ENCODE peak calls at places on chromosomes 2 and 18, in nine cellular contexts. F is K562, N is heart left ventricle, V is left ventricle myocardium inferior, J is fibroblast of lung, O is HL-60, Y is Peyer's patch, I is psoas muscle, L is substantia nigra. Q is an unnamed sample.

GRCh38 chr2:103219398-103219797 is 457.6 kb downstream of the TMEM182 start:
- DNase-seq in I (no peak), J (no peak), L (no peak), N (no peak), V (no peak), Y (no peak), O (no peak), F (no peak), Q (no peak)

GRCh38 chr2:156580501-156580900 is 144.3 kb downstream of the GPD2 start:
- DNase-seq in L (no peak), Y (no peak), J (no peak), V (no peak), N (no peak), I (no peak), F (no peak), O (no peak), Q (no peak)

GRCh38 chr2:241068942-241069810 is 32.9 kb downstream of the MTERF4 start:
- DNase-seq in J (no peak), F (no peak), L (no peak), I (no peak), V (no peak), Y (no peak), N (no peak), O (no peak), Q (no peak)

GRCh38 chr2:196783431-196784094 is 15.9 kb downstream of the GTF3C3 start:
- DNase-seq in J (peak), Y (no peak), L (no peak), I (no peak), N (no peak), O (no peak), F (no peak), V (no peak), Q (no peak)

GRCh38 chr18:48393776-48394175 is 15.4 kb downstream of the ZBTB7C start:
- DNase-seq in I (no peak), Y (no peak), J (no peak), V (no peak), O (no peak), L (no peak), N (no peak), F (no peak), Q (no peak)

GRCh38 chr2:190197143-190197720 is 122.4 kb downstream of the HIBCH start:
- DNase-seq in J (peak), N (no peak), O (no peak), L (no peak), F (no peak), Y (no peak), I (no peak), V (no peak), Q (no peak)

GRCh38 chr2:148817210-148817708 is 57.8 kb upstream of the KIF5C start:
- DNase-seq in L (no peak), I (no peak), O (no peak), F (no peak), J (peak), V (no peak), N (peak), Y (no peak), Q (no peak)

GRCh38 chr2:40302751-40303150 is 149.1 kb downstream of the SLC8A1 start:
- DNase-seq in N (no peak), F (no peak), O (no peak), I (no peak), V (no peak), Y (no peak), L (no peak), J (no peak), Q (no peak)

GRCh38 chr2:133421516-133422324 is 146.5 kb downstream of the NCKAP5 start:
- DNase-seq in N (peak), Y (peak), V (peak), L (no peak), O (no peak), F (no peak), J (peak), I (no peak), Q (no peak)

GRCh38 chr2:240797914-240798313 is 22.1 kb downstream of the KIF1A start:
- DNase-seq in I (no peak), F (no peak), Y (no peak), J (no peak), O (no peak), V (peak), L (no peak), N (no peak), Q (no peak)

GRCh38 chr2:222919841-222920609 is 59.2 kb downstream of the ACSL3 start:
- DNase-seq in N (no peak), L (no peak), O (no peak), I (no peak), V (no peak), Y (no peak), F (peak), J (peak), Q (no peak)

GRCh38 chr2:99775585-99775984 is 285.8 kb upstream of the REV1 start:
- DNase-seq in I (no peak), J (no peak), V (no peak), N (no peak), Y (no peak), L (no peak), O (no peak), F (no peak), Q (no peak)

GRCh38 chr2:166234112-166234846 is 106.5 kb upstream of the SCN1A start:
- DNase-seq in J (peak), F (no peak), I (no peak), O (no peak), Y (no peak), L (no peak), N (no peak), V (no peak), Q (no peak)

GRCh38 chr18:70659026-70659726 is 370.3 kb downstream of the SOCS6 start:
- DNase-seq in O (no peak), Y (peak), J (no peak), L (no peak), F (no peak), I (no peak), V (no peak), N (peak), Q (no peak)

GRCh38 chr2:164689020-164689419 is 67.7 kb upstream of the GRB14 start:
- DNase-seq in V (no peak), J (no peak), Y (no peak), O (no peak), I (no peak), N (no peak), L (no peak), F (no peak), Q (no peak)

GRCh38 chr2:11048335-11049008 is 106.8 kb upstream of the SLC66A3 start:
- DNase-seq in N (no peak), Y (no peak), L (no peak), I (no peak), V (no peak), J (no peak), O (no peak), F (no peak), Q (no peak)

GRCh38 chr2:177746358-177746757 is 326.2 kb downstream of the PDE11A start:
- DNase-seq in N (no peak), V (no peak), I (no peak), Y (no peak), O (no peak), L (no peak), J (no peak), F (no peak), Q (no peak)

GRCh38 chr2:173996766-173997165 is 31.6 kb upstream of the SP3 start:
- DNase-seq in N (no peak), Y (no peak), J (no peak), F (no peak), O (no peak), V (no peak), I (no peak), L (no peak), Q (no peak)

GRCh38 chr2:143160732-143161707 is 31.8 kb downstream of the ARHGAP15 start:
- DNase-seq in F (no peak), J (no peak), O (no peak), N (no peak), L (no peak), V (no peak), I (no peak), Y (no peak), Q (no peak)

GRCh38 chr18:12520442-12520992 is 112.8 kb downstream of the PRELID3A start:
- DNase-seq in F (no peak), L (no peak), Y (no peak), V (no peak), N (no peak), O (no peak), J (peak), I (no peak), Q (no peak)

GRCh38 chr2:179541586-179541985 is 277.0 kb upstream of the SESTD1 start:
- DNase-seq in N (no peak), J (no peak), F (no peak), O (no peak), I (no peak), L (no peak), Y (no peak), V (no peak), Q (no peak)

GRCh38 chr2:134504586-134505336 is 214.0 kb downstream of the TMEM163 start:
- DNase-seq in L (no peak), V (no peak), I (no peak), N (no peak), Y (no peak), J (no peak), F (no peak), O (no peak), Q (no peak)

GRCh38 chr18:59547691-59548182 is 149.5 kb downstream of the CCBE1 start:
- DNase-seq in Y (no peak), V (no peak), J (peak), O (no peak), I (no peak), N (no peak), F (peak), L (no peak), Q (no peak)

GRCh38 chr2:100577777-100578176 is 15.0 kb downstream of the PDCL3 start:
- DNase-seq in F (no peak), N (no peak), L (no peak), J (no peak), V (no peak), O (no peak), I (no peak), Y (peak), Q (no peak)

GRCh38 chr2:36453652-36454051 is 98.1 kb downstream of the CRIM1 start:
- DNase-seq in J (peak), O (no peak), N (no peak), Y (no peak), L (no peak), F (no peak), I (no peak), V (no peak), Q (no peak)

GRCh38 chr2:218397502-218398436 is 1.9 kb upstream of the CTDSP1 start:
- DNase-seq in V (peak), N (peak), I (peak), O (no peak), L (no peak), F (peak), J (peak), Y (peak), Q (no peak)

GRCh38 chr2:181124499-181124898 is 144.1 kb downstream of the UBE2E3 start:
- DNase-seq in L (no peak), J (peak), N (no peak), F (no peak), V (no peak), I (no peak), Y (no peak), O (no peak), Q (no peak)

GRCh38 chr18:62937065-62937464 is 221.7 kb downstream of the PHLPP1 start:
- DNase-seq in Y (no peak), I (no peak), N (no peak), J (peak), L (no peak), V (no peak), F (no peak), O (no peak), Q (no peak)

GRCh38 chr18:62938006-62938405 is 222.7 kb downstream of the PHLPP1 start:
- DNase-seq in L (no peak), F (no peak), J (peak), N (no peak), Y (no peak), O (no peak), I (no peak), V (no peak), Q (no peak)

GRCh38 chr18:62935994-62936393 is 220.7 kb downstream of the PHLPP1 start:
- DNase-seq in O (no peak), Y (no peak), L (no peak), V (no peak), J (no peak), N (no peak), I (no peak), F (peak), Q (no peak)

GRCh38 chr18:62928316-62928715 is 213.0 kb downstream of the PHLPP1 start:
- DNase-seq in L (no peak), I (no peak), V (no peak), J (peak), O (no peak), N (no peak), Y (no peak), F (no peak), Q (no peak)

DNA sequence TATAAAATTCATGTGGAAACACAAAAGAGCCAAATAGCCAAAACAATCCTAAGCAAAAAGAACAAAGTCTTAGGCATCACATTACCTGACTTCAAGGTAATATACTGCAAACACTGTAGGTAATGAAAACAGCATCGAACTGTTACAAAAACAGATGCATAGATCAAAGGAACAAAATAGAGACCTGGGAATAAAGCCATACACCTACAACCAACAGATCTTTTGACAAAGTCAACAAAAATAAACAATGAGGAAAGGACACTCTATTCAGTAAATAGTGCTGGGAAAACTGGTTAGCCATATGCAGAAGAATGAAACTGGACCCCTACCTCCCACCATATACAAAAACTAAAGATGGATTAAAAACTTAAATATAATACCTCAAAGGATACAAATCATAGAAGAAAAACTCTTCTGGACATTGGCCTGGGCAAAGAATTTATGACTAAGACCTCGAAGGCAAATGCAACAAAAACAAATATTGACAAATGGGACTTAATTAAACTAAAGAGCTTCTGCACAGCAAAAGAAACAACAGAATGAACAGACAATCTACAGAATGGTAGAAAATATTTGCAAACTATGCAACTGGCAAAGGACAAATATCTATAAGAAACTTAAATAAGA is 218.0 kb downstream of the PHLPP1 start:
- DNase-seq in J (no peak), L (no peak), Y (no peak), I (no peak), F (no peak), O (no peak), N (no peak), V (no peak), Q (no peak)
- H3K27ac ChIP-seq in J (no peak), L (no peak), Y (no peak), I (no peak), F (no peak), O (no peak), N (no peak), V (no peak), Q (no peak)

DNA sequence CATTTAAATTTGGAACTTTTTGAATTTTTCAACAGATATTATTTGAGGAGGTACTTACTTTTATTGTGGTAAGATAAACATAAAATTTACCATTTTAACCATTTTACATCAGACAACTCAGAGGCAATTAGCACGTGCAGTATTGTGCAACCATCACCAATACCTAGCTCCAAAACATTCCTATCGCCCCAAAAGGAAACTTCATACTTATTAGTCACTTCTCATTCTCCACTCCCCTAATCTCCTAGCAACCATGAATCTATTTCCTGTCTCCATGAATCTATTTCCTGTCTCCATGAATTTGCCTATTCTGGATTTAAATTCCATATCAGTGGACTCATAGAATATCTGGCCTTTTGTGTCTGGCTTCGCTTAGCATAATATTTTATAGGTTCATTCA is 69.9 kb upstream of the FAM136A start:
- DNase-seq in L (no peak), F (no peak), V (no peak), O (no peak), I (no peak), N (no peak), J (peak), Y (no peak), Q (no peak)
- H3K27ac ChIP-seq in L (no peak), F (no peak), V (no peak), O (no peak), I (no peak), N (no peak), J (no peak), Y (no peak), Q (no peak)

DNA sequence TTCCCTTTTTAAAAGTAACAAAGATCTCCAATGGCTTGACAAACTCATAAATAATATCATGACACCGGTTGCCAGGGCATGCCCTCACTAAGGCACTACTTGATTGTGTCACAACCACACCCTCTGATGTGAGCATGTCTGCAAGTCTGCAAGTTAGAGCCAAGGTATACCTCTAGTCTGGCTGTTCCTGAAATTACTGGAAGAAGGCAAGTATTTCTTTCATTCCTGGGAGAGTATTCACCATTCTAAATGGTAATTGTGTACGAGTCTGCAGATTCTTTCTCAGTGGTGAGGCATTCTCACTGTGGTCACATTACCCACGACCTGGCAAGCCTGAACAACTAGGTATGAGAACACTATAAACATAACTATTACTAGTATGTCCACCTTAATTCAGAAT is 25.7 kb upstream of the RNU4ATAC start:
- DNase-seq in J (peak), N (no peak), O (no peak), L (no peak), F (no peak), I (no peak), V (no peak), Y (no peak), Q (no peak)
- H3K27ac ChIP-seq in J (peak), N (no peak), O (no peak), L (no peak), F (no peak), I (peak), V (no peak), Y (no peak), Q (no peak)

DNA sequence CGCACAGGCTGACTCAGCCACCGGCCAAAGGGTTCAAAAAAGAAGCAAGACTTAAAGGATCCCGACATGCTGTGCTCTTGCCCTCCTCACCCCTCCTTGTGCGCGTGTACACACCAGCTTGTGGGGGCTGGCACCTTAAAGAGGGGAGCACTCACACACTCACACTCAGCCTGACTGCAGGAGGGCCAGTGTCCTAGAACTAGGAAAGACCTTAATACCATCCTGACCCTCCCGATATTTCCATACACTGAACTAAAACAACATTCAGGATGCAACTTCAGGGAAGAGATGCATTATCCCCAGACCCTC is 5.6 kb downstream of the PKDCC start:
- DNase-seq in F (no peak), N (no peak), O (no peak), L (no peak), Y (no peak), I (no peak), J (no peak), V (no peak), Q (no peak)
- H3K27ac ChIP-seq in F (no peak), N (peak), O (no peak), L (no peak), Y (peak), I (peak), J (no peak), V (peak), Q (no peak)

GRCh38 chr18:9429662-9429993 is 45.7 kb upstream of the RALBP1 start:
- DNase-seq in V (no peak), L (no peak), I (no peak), Y (no peak), N (no peak), F (no peak), J (peak), O (no peak), Q (no peak)
- H3K27ac ChIP-seq in V (no peak), L (peak), I (no peak), Y (no peak), N (no peak), F (no peak), J (no peak), O (no peak), Q (peak)

GRCh38 chr2:216216951-216217903 is 108.1 kb downstream of the XRCC5 start:
- DNase-seq in Y (no peak), L (no peak), N (peak), F (peak), J (peak), O (no peak), I (no peak), V (no peak), Q (no peak)
- H3K27ac ChIP-seq in Y (no peak), L (no peak), N (peak), F (peak), J (peak), O (no peak), I (no peak), V (peak), Q (no peak)

GRCh38 chr2:26347286-26347865 is 787 bp upstream of the ADGRF3 start:
- DNase-seq in O (no peak), L (no peak), F (peak), J (peak), I (no peak), N (no peak), V (no peak), Y (no peak), Q (no peak)

GRCh38 chr2:26344581-26345283 is 1.2 kb upstream of the SELENOI start:
- DNase-seq in O (no peak), I (no peak), F (peak), J (peak), L (no peak), Y (peak), N (peak), V (no peak), Q (no peak)

GRCh38 chr2:26345554-26346453 is at the start of gene SELENOI:
- DNase-seq in Y (peak), N (peak), F (peak), L (peak), I (peak), V (peak), J (peak), O (peak), Q (peak)

GRCh38 chr2:26345284-26345553 is 724 bp upstream of the SELENOI start:
- DNase-seq in F (no peak), Y (no peak), V (no peak), I (no peak), O (no peak), L (no peak), N (no peak), J (no peak), Q (peak)

DNA sequence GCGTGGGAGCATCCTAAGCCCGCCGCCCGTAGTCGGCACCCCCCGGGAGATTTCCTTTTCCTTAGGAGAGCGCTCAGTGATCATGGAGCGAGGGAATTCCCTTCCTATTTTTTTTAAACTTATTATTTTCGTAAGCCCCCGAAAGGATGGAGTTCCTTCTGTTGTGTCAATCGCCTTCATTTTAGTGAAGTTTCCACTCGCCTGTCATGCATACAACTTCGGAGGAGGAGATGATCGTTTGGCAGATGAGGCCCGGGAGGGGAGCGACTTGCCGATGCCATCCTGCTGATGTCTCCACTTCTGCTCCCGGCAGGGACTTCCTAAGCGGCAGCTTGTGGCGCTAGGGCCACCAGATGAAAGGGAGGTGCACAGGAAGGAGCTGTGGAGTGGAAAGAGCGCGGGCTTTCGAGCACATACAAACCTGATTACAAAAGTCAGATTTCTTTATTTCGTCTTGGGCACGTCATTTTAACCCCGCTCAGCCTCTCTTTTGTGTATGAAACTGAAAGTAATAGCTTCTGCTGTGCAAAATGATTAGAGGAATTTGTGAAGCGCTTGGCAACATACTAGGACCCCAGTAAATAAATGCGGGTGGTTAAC is at the start of gene ADGRF3:
- DNase-seq in Y (peak), I (peak), V (peak), J (peak), L (no peak), F (peak), N (peak), O (peak), Q (no peak)
- H3K27ac ChIP-seq in Y (peak), I (peak), V (peak), J (peak), L (peak), F (peak), N (peak), O (peak), Q (peak)